ENCODE peak calls at places on chromosomes 7 and 10, in ten cellular contexts. S is choroid plexus epithelial cell, V is psoas muscle, K is OCI-LY7, L is IMR-90, H is AG10803, O is AG09319, Z is tibial nerve, Q is endothelial cell, Y is GM12865. J is an unnamed sample.

GRCh38 chr7:158971214-158971613 is 114.9 kb downstream of the DYNC2I1 start:
- DNase-seq in S (no peak), V (no peak), K (no peak), L (no peak), H (no peak), O (no peak), Z (no peak), Q (no peak), Y (no peak), J (no peak)

GRCh38 chr10:99233680-99234018 is 2.0 kb downstream of the HPSE2 start:
- DNase-seq in S (no peak), V (no peak), K (no peak), L (no peak), H (no peak), O (no peak), Z (no peak), Q (peak), Y (no peak), J (no peak)

GRCh38 chr10:33341638-33342037 is 7.2 kb upstream of the NRP1 start:
- DNase-seq in S (peak), V (no peak), K (no peak), L (peak), H (no peak), O (no peak), Z (no peak), Q (no peak), Y (no peak), J (peak)

GRCh38 chr7:137001041-137001440 is 132.6 kb downstream of the CHRM2 start:
- DNase-seq in S (peak), V (no peak), K (no peak), L (peak), H (no peak), O (no peak), Z (no peak), Q (no peak), Y (no peak), J (no peak)

GRCh38 chr7:154990964-154991514 is 11.9 kb downstream of the PAXIP1 start:
- DNase-seq in S (no peak), V (no peak), K (no peak), L (no peak), H (no peak), O (no peak), Z (no peak), Q (no peak), Y (no peak), J (no peak)

GRCh38 chr7:151905322-151905721 is 28.4 kb upstream of the PRKAG2 start:
- DNase-seq in S (no peak), V (no peak), K (no peak), L (no peak), H (no peak), O (no peak), Z (no peak), Q (no peak), Y (no peak), J (no peak)

GRCh38 chr7:37732253-37732652 is 48.7 kb downstream of the GPR141 start:
- DNase-seq in S (peak), V (peak), K (peak), L (no peak), H (peak), O (no peak), Z (peak), Q (peak), Y (peak), J (peak)

GRCh38 chr7:129438839-129439640 is 4.8 kb downstream of the STRIP2 start:
- DNase-seq in S (peak), V (no peak), K (no peak), L (peak), H (no peak), O (no peak), Z (no peak), Q (no peak), Y (no peak), J (peak)

GRCh38 chr10:104328916-104329710 is 9.2 kb downstream of the ITPRIP start:
- DNase-seq in S (peak), V (peak), K (peak), L (peak), H (peak), O (no peak), Z (no peak), Q (peak), Y (peak), J (peak)

GRCh38 chr10:48400129-48400849 is 93.8 kb downstream of the MAPK8 start:
- DNase-seq in S (peak), V (no peak), K (no peak), L (peak), H (peak), O (peak), Z (no peak), Q (no peak), Y (no peak), J (peak)

GRCh38 chr7:82343-83155 is 109.8 kb upstream of the FAM20C start:
- DNase-seq in S (no peak), V (no peak), K (no peak), L (no peak), H (no peak), O (no peak), Z (no peak), Q (no peak), Y (no peak), J (peak)

DNA sequence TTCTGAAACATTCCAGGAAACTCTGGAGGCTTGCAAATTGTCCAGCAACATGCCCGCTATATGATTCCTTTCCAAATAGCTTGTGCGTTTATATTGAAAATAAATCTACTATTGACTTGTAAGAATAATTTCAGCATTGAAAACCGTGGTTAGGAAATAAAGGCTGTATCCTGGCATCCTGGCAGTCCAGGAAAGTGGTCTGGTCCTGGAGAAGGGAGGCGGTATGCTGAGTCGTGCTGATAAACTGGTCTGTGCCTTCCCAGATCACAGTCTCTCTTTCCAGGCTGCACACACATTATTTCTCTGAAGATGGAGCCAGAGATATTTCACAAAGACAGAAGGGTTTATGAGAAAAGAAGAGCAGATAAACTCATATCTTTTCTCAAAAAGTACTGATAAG is 350.1 kb upstream of the COBL start:
- DNase-seq in S (no peak), V (no peak), K (no peak), L (no peak), H (no peak), O (no peak), Z (no peak), Q (no peak), Y (no peak), J (no peak)
- TF ChIP-seq CTCF in S (no peak), V (no peak), K (no peak), L (no peak), H (no peak), O (no peak), Z (no peak), Q (no peak), Y (no peak), J (no peak)

GRCh38 chr7:66348959-66349358 is 143.8 kb downstream of the TPST1 start:
- DNase-seq in S (no peak), V (no peak), K (peak), L (no peak), H (no peak), O (no peak), Z (no peak), Q (no peak), Y (no peak), J (peak)

GRCh38 chr7:66348531-66348930 is 143.4 kb downstream of the TPST1 start:
- DNase-seq in S (peak), V (no peak), K (no peak), L (no peak), H (no peak), O (no peak), Z (no peak), Q (no peak), Y (no peak), J (no peak)

GRCh38 chr7:66339141-66339540 is 134.0 kb downstream of the TPST1 start:
- DNase-seq in S (no peak), V (no peak), K (no peak), L (no peak), H (no peak), O (no peak), Z (no peak), Q (no peak), Y (no peak), J (no peak)

GRCh38 chr7:66344166-66344565 is 139.0 kb downstream of the TPST1 start:
- DNase-seq in S (peak), V (no peak), K (no peak), L (peak), H (peak), O (no peak), Z (no peak), Q (no peak), Y (no peak), J (peak)
- TF ChIP-seq CTCF in S (no peak), V (no peak), K (no peak), L (no peak), H (no peak), O (no peak), Z (no peak), Q (no peak), Y (no peak), J (no peak)

DNA sequence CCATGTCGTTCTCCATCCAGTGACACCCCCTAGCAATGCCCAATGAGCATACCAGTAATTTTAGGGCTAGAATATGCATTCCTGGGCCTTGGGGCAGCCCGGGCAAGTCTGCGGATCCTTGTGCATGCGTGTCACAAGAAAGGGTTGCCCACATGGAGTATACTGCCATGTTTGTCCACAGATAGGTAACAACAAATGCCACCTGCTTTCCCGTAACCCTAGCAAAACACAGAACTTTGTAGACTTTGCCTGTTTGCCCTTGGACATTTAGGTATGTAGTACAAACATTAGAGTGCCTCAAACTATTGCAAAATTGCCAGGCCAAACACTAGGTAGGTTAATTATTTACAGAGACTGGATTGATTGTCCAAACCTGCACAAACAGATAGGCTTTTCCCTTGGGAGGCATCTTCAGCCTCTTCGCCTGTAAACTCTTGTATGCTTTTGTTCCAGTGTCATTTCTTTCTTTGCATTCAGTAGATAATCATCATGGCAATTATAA is 117.0 kb downstream of the ADCY1 start:
- DNase-seq in S (no peak), V (no peak), K (no peak), L (no peak), H (no peak), O (no peak), Z (no peak), Q (no peak), Y (no peak), J (no peak)
- TF ChIP-seq CTCF in S (no peak), V (no peak), K (no peak), L (no peak), H (no peak), O (no peak), Z (no peak), Q (no peak), Y (no peak), J (no peak)

GRCh38 chr10:13885238-13885990 is 298.6 kb downstream of the PRPF18 start:
- DNase-seq in S (no peak), V (no peak), K (no peak), L (no peak), H (no peak), O (no peak), Z (no peak), Q (no peak), Y (no peak), J (no peak)
- TF ChIP-seq CTCF in S (no peak), V (no peak), K (no peak), L (no peak), H (no peak), O (no peak), Z (no peak), Q (no peak), Y (no peak), J (no peak)

GRCh38 chr7:65731562-65732035 is 141.3 kb upstream of the VKORC1L1 start:
- DNase-seq in S (peak), V (no peak), K (no peak), L (no peak), H (peak), O (no peak), Z (no peak), Q (peak), Y (no peak), J (no peak)
- TF ChIP-seq CTCF in S (peak), V (no peak), K (no peak), L (no peak), H (peak), O (no peak), Z (no peak), Q (no peak), Y (no peak), J (no peak)